ENCODE peak calls at places on chromosome 10, in five cellular contexts. One of them, this sample, is unnamed.

GRCh38 chr10:13340626-13341370 is 7.3 kb downstream of the SEPHS1 start:
- DNase-seq in tibial nerve: no peak
- DNase-seq in uterus: no peak
- DNase-seq in upper lobe of left lung: no peak
- DNase-seq in IMR-90: no peak
- DNase-seq in this sample: no peak

GRCh38 chr10:124165827-124166226 is 72.4 kb upstream of the CHST15 start:
- DNase-seq in tibial nerve: no peak
- DNase-seq in uterus: no peak
- DNase-seq in upper lobe of left lung: no peak
- DNase-seq in IMR-90: no peak
- DNase-seq in this sample: no peak

GRCh38 chr10:34666008-34666700 is 148.9 kb downstream of the PARD3 start:
- DNase-seq in tibial nerve: no peak
- DNase-seq in uterus: peak
- DNase-seq in upper lobe of left lung: peak
- DNase-seq in IMR-90: peak
- DNase-seq in this sample: peak

GRCh38 chr10:102009801-102010425 is 46.1 kb downstream of the ARMH3 start:
- DNase-seq in tibial nerve: no peak
- DNase-seq in uterus: peak
- DNase-seq in upper lobe of left lung: peak
- DNase-seq in IMR-90: peak
- DNase-seq in this sample: peak

GRCh38 chr10:50561816-50562215 is 61.9 kb downstream of the SGMS1 start:
- DNase-seq in tibial nerve: no peak
- DNase-seq in uterus: no peak
- DNase-seq in upper lobe of left lung: no peak
- DNase-seq in IMR-90: no peak
- DNase-seq in this sample: peak

GRCh38 chr10:103580422-103580821 is 86.9 kb downstream of the NEURL1 start:
- DNase-seq in tibial nerve: no peak
- DNase-seq in uterus: no peak
- DNase-seq in upper lobe of left lung: no peak
- DNase-seq in IMR-90: no peak
- DNase-seq in this sample: no peak

GRCh38 chr10:92667078-92667477 is 22.7 kb upstream of the HHEX start:
- DNase-seq in tibial nerve: no peak
- DNase-seq in uterus: no peak
- DNase-seq in upper lobe of left lung: no peak
- DNase-seq in IMR-90: no peak
- DNase-seq in this sample: no peak

GRCh38 chr10:70954777-70955176 is 66.4 kb upstream of the PCBD1 start:
- DNase-seq in tibial nerve: no peak
- DNase-seq in uterus: no peak
- DNase-seq in upper lobe of left lung: no peak
- DNase-seq in IMR-90: no peak
- DNase-seq in this sample: no peak

GRCh38 chr10:48470893-48471805 is 133.7 kb downstream of the ARHGAP22 start:
- DNase-seq in tibial nerve: no peak
- DNase-seq in uterus: no peak
- DNase-seq in upper lobe of left lung: no peak
- DNase-seq in IMR-90: peak
- DNase-seq in this sample: no peak

GRCh38 chr10:97399843-97400545 is 1.1 kb downstream of the RRP12 start:
- DNase-seq in tibial nerve: no peak
- DNase-seq in uterus: no peak
- DNase-seq in upper lobe of left lung: no peak
- DNase-seq in IMR-90: peak
- DNase-seq in this sample: peak

GRCh38 chr10:100912013-100912608 is 652 bp upstream of the SLF2 start:
- DNase-seq in tibial nerve: no peak
- DNase-seq in uterus: no peak
- DNase-seq in upper lobe of left lung: no peak
- DNase-seq in IMR-90: peak
- DNase-seq in this sample: no peak

GRCh38 chr10:50622497-50623298 is 1.1 kb downstream of the SGMS1 start:
- DNase-seq in tibial nerve: no peak
- DNase-seq in uterus: peak
- DNase-seq in upper lobe of left lung: peak
- DNase-seq in IMR-90: peak
- DNase-seq in this sample: peak

GRCh38 chr10:129921801-129922597 is 42.1 kb downstream of the EBF3 start:
- DNase-seq in tibial nerve: no peak
- DNase-seq in uterus: no peak
- DNase-seq in upper lobe of left lung: no peak
- DNase-seq in IMR-90: no peak
- DNase-seq in this sample: no peak

GRCh38 chr10:33722067-33722466 is 387.6 kb upstream of the NRP1 start:
- DNase-seq in tibial nerve: no peak
- DNase-seq in uterus: no peak
- DNase-seq in upper lobe of left lung: no peak
- DNase-seq in IMR-90: peak
- DNase-seq in this sample: no peak

DNA sequence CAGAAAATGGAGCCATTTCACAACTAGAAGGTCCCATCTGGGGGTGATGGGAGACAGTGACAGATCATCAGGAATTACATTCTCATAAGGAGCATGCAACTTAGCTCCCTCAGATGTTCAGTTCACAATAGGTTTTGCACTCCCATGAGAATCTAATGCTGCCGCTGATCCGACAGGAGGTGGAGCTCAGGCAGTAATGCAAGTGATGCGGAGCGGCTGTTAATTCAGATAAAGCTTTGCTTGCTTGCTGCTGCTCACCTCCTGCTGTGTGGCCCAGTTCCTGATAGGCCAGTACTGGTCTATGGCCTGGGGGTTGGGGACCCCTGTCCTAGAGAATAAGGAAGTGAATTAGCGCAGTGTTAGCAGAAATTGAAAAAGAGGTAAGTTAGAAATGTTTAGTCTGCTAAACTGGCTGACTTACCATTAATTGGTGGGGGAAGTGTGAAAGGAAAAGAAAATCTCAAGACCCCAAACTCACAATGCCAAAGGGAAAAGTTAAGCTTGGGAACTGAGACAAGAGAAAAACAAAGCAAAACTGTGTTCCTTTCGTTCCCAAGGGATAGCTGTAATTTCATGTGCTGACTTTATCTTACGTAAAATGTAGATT is 76.4 kb downstream of the LYZL2 start:
- DNase-seq in tibial nerve: no peak
- DNase-seq in uterus: no peak
- DNase-seq in upper lobe of left lung: no peak
- DNase-seq in IMR-90: no peak
- DNase-seq in this sample: no peak
- TF ChIP-seq POLR2A in tibial nerve: no peak
- TF ChIP-seq POLR2A in uterus: no peak
- TF ChIP-seq POLR2A in upper lobe of left lung: no peak
- TF ChIP-seq POLR2A in IMR-90: no peak
- TF ChIP-seq POLR2A in this sample: no peak

GRCh38 chr10:4384254-4384653 is 441.8 kb upstream of the AKR1E2 start:
- DNase-seq in tibial nerve: no peak
- DNase-seq in uterus: no peak
- DNase-seq in upper lobe of left lung: no peak
- DNase-seq in IMR-90: peak
- DNase-seq in this sample: no peak
- H3K27ac ChIP-seq in tibial nerve: no peak
- H3K27ac ChIP-seq in uterus: peak
- H3K27ac ChIP-seq in upper lobe of left lung: no peak
- H3K27ac ChIP-seq in IMR-90: peak
- H3K27ac ChIP-seq in this sample: no peak

GRCh38 chr10:86670290-86670811 is 2.0 kb downstream of the LDB3 start:
- DNase-seq in tibial nerve: no peak
- DNase-seq in uterus: no peak
- DNase-seq in upper lobe of left lung: no peak
- DNase-seq in IMR-90: no peak
- DNase-seq in this sample: no peak
- TF ChIP-seq POLR2A in tibial nerve: no peak
- TF ChIP-seq POLR2A in uterus: no peak
- TF ChIP-seq POLR2A in upper lobe of left lung: no peak
- TF ChIP-seq POLR2A in IMR-90: no peak
- TF ChIP-seq POLR2A in this sample: no peak

GRCh38 chr10:6461961-6462360 is 118.1 kb downstream of the PRKCQ start:
- DNase-seq in tibial nerve: no peak
- DNase-seq in uterus: no peak
- DNase-seq in upper lobe of left lung: no peak
- DNase-seq in IMR-90: no peak
- DNase-seq in this sample: no peak
- H3K27ac ChIP-seq in tibial nerve: no peak
- H3K27ac ChIP-seq in uterus: no peak
- H3K27ac ChIP-seq in upper lobe of left lung: no peak
- H3K27ac ChIP-seq in IMR-90: no peak
- H3K27ac ChIP-seq in this sample: no peak

GRCh38 chr10:91163709-91164474 is 56.6 kb upstream of the PCGF5 start:
- DNase-seq in tibial nerve: peak
- DNase-seq in uterus: peak
- DNase-seq in upper lobe of left lung: peak
- DNase-seq in IMR-90: peak
- DNase-seq in this sample: peak

GRCh38 chr10:91164520-91165065 is 55.9 kb upstream of the PCGF5 start:
- DNase-seq in tibial nerve: no peak
- DNase-seq in uterus: no peak
- DNase-seq in upper lobe of left lung: no peak
- DNase-seq in IMR-90: peak
- DNase-seq in this sample: no peak

GRCh38 chr10:91162050-91162494 is 58.4 kb upstream of the PCGF5 start:
- DNase-seq in tibial nerve: no peak
- DNase-seq in uterus: no peak
- DNase-seq in upper lobe of left lung: no peak
- DNase-seq in IMR-90: peak
- DNase-seq in this sample: no peak

GRCh38 chr10:91162495-91163268 is 57.8 kb upstream of the PCGF5 start:
- DNase-seq in tibial nerve: peak
- DNase-seq in uterus: peak
- DNase-seq in upper lobe of left lung: peak
- DNase-seq in IMR-90: peak
- DNase-seq in this sample: peak

GRCh38 chr10:91163269-91163708 is 57.2 kb upstream of the PCGF5 start:
- DNase-seq in tibial nerve: peak
- DNase-seq in uterus: peak
- DNase-seq in upper lobe of left lung: peak
- DNase-seq in IMR-90: peak
- DNase-seq in this sample: peak
- TF ChIP-seq POLR2A in tibial nerve: no peak
- TF ChIP-seq POLR2A in uterus: no peak
- TF ChIP-seq POLR2A in upper lobe of left lung: no peak
- TF ChIP-seq POLR2A in IMR-90: peak
- TF ChIP-seq POLR2A in this sample: peak

This sample was measured in body of pancreas.